ENCODE peak calls at places on chromosomes 16 and 17, in ten cellular contexts. One of them, this sample, is unnamed.

GRCh38 chr16:4677994-4678393 is 15.4 kb upstream of the NUDT16L1 start:
- DNase-seq in heart right ventricle: no peak
- DNase-seq in A549: no peak
- DNase-seq in H9: no peak
- DNase-seq in heart left ventricle: no peak
- DNase-seq in SIG-M5: no peak
- DNase-seq in NT2/D1: no peak
- DNase-seq in stimulated activated CD4-positive, alpha-beta T cell treated with anti-CD3 and anti-CD28 coated beads, Interleukin-15, amount 100 ng/mL, for 1 hour: no peak
- DNase-seq in pons: no peak
- DNase-seq in sciatic nerve: no peak
- DNase-seq in this sample: no peak

GRCh38 chr17:75742337-75742736 is 21.1 kb downstream of the ITGB4 start:
- DNase-seq in heart right ventricle: no peak
- DNase-seq in pons: no peak
- DNase-seq in NT2/D1: no peak
- DNase-seq in sciatic nerve: no peak
- DNase-seq in heart left ventricle: no peak
- DNase-seq in stimulated activated CD4-positive, alpha-beta T cell treated with anti-CD3 and anti-CD28 coated beads, Interleukin-15, amount 100 ng/mL, for 1 hour: no peak
- DNase-seq in H9: no peak
- DNase-seq in SIG-M5: no peak
- DNase-seq in A549: no peak
- DNase-seq in this sample: no peak

GRCh38 chr16:52497067-52497816 is 49.7 kb downstream of the TOX3 start:
- DNase-seq in pons: peak; percentile 69
- DNase-seq in A549: no peak
- DNase-seq in heart right ventricle: no peak
- DNase-seq in stimulated activated CD4-positive, alpha-beta T cell treated with anti-CD3 and anti-CD28 coated beads, Interleukin-15, amount 100 ng/mL, for 1 hour: no peak
- DNase-seq in SIG-M5: no peak
- DNase-seq in H9: no peak
- DNase-seq in heart left ventricle: no peak
- DNase-seq in NT2/D1: no peak
- DNase-seq in sciatic nerve: no peak
- DNase-seq in this sample: no peak

GRCh38 chr16:49776085-49776501 is 79.8 kb downstream of the ZNF423 start:
- DNase-seq in A549: no peak
- DNase-seq in sciatic nerve: no peak
- DNase-seq in heart left ventricle: peak; percentile 59
- DNase-seq in SIG-M5: no peak
- DNase-seq in H9: peak; percentile 84
- DNase-seq in pons: no peak
- DNase-seq in heart right ventricle: peak; percentile 62
- DNase-seq in stimulated activated CD4-positive, alpha-beta T cell treated with anti-CD3 and anti-CD28 coated beads, Interleukin-15, amount 100 ng/mL, for 1 hour: no peak
- DNase-seq in NT2/D1: peak; percentile 30
- DNase-seq in this sample: no peak

GRCh38 chr16:57307365-57307764 is 22.9 kb upstream of the PLLP start:
- DNase-seq in SIG-M5: no peak
- DNase-seq in NT2/D1: no peak
- DNase-seq in stimulated activated CD4-positive, alpha-beta T cell treated with anti-CD3 and anti-CD28 coated beads, Interleukin-15, amount 100 ng/mL, for 1 hour: no peak
- DNase-seq in A549: no peak
- DNase-seq in pons: no peak
- DNase-seq in sciatic nerve: peak; percentile 15
- DNase-seq in heart right ventricle: no peak
- DNase-seq in heart left ventricle: peak; percentile 11
- DNase-seq in H9: no peak
- DNase-seq in this sample: no peak

GRCh38 chr16:70661918-70662641 is 15.7 kb downstream of the IL34 start:
- DNase-seq in stimulated activated CD4-positive, alpha-beta T cell treated with anti-CD3 and anti-CD28 coated beads, Interleukin-15, amount 100 ng/mL, for 1 hour: no peak
- DNase-seq in SIG-M5: no peak
- DNase-seq in H9: no peak
- DNase-seq in heart left ventricle: peak; percentile 36
- DNase-seq in sciatic nerve: peak; percentile 63
- DNase-seq in heart right ventricle: no peak
- DNase-seq in pons: no peak
- DNase-seq in A549: no peak
- DNase-seq in NT2/D1: no peak
- DNase-seq in this sample: no peak

GRCh38 chr17:78766743-78767294 is 15.3 kb downstream of the CYTH1 start:
- DNase-seq in H9: no peak
- DNase-seq in heart right ventricle: no peak
- DNase-seq in sciatic nerve: no peak
- DNase-seq in A549: no peak
- DNase-seq in stimulated activated CD4-positive, alpha-beta T cell treated with anti-CD3 and anti-CD28 coated beads, Interleukin-15, amount 100 ng/mL, for 1 hour: no peak
- DNase-seq in pons: peak; percentile 28
- DNase-seq in SIG-M5: no peak
- DNase-seq in NT2/D1: no peak
- DNase-seq in heart left ventricle: no peak
- DNase-seq in this sample: no peak

GRCh38 chr16:3068486-3068885 is 3.0 kb downstream of the IL32 start:
- DNase-seq in pons: no peak
- DNase-seq in SIG-M5: no peak
- DNase-seq in sciatic nerve: no peak
- DNase-seq in NT2/D1: no peak
- DNase-seq in heart left ventricle: no peak
- DNase-seq in stimulated activated CD4-positive, alpha-beta T cell treated with anti-CD3 and anti-CD28 coated beads, Interleukin-15, amount 100 ng/mL, for 1 hour: no peak
- DNase-seq in heart right ventricle: no peak
- DNase-seq in H9: no peak
- DNase-seq in A549: no peak
- DNase-seq in this sample: no peak

GRCh38 chr16:87392823-87393679 is 915 bp downstream of the MAP1LC3B start:
- DNase-seq in SIG-M5: no peak
- DNase-seq in NT2/D1: no peak
- DNase-seq in heart left ventricle: peak; percentile 47
- DNase-seq in heart right ventricle: peak; percentile 46
- DNase-seq in H9: peak; percentile 50
- DNase-seq in A549: peak; percentile 41
- DNase-seq in pons: peak; percentile 57
- DNase-seq in stimulated activated CD4-positive, alpha-beta T cell treated with anti-CD3 and anti-CD28 coated beads, Interleukin-15, amount 100 ng/mL, for 1 hour: no peak
- DNase-seq in sciatic nerve: peak; percentile 78
- DNase-seq in this sample: no peak

GRCh38 chr17:81821603-81822311 is 11.3 kb downstream of the MCRIP1 start:
- DNase-seq in NT2/D1: no peak
- DNase-seq in heart right ventricle: peak; percentile 85
- DNase-seq in sciatic nerve: peak; percentile 78
- DNase-seq in A549: peak; percentile 93
- DNase-seq in pons: no peak
- DNase-seq in stimulated activated CD4-positive, alpha-beta T cell treated with anti-CD3 and anti-CD28 coated beads, Interleukin-15, amount 100 ng/mL, for 1 hour: no peak
- DNase-seq in SIG-M5: no peak
- DNase-seq in heart left ventricle: peak; percentile 85
- DNase-seq in H9: peak; percentile 79
- DNase-seq in this sample: no peak

GRCh38 chr16:3774156-3774767 is 56.9 kb upstream of the TRAP1 start:
- DNase-seq in pons: peak; percentile 56
- DNase-seq in NT2/D1: no peak
- DNase-seq in stimulated activated CD4-positive, alpha-beta T cell treated with anti-CD3 and anti-CD28 coated beads, Interleukin-15, amount 100 ng/mL, for 1 hour: no peak
- DNase-seq in heart left ventricle: peak; percentile 67
- DNase-seq in heart right ventricle: peak; percentile 52
- DNase-seq in SIG-M5: no peak
- DNase-seq in sciatic nerve: peak; percentile 67
- DNase-seq in A549: no peak
- DNase-seq in H9: no peak
- DNase-seq in this sample: no peak

GRCh38 chr17:81621494-81622230 is 15.2 kb downstream of the NPLOC4 start:
- DNase-seq in A549: no peak
- DNase-seq in pons: peak; percentile 29
- DNase-seq in SIG-M5: no peak
- DNase-seq in NT2/D1: no peak
- DNase-seq in heart right ventricle: no peak
- DNase-seq in sciatic nerve: no peak
- DNase-seq in stimulated activated CD4-positive, alpha-beta T cell treated with anti-CD3 and anti-CD28 coated beads, Interleukin-15, amount 100 ng/mL, for 1 hour: no peak
- DNase-seq in heart left ventricle: no peak
- DNase-seq in H9: no peak
- DNase-seq in this sample: no peak

GRCh38 chr17:32350662-32351418 is 883 bp downstream of the ZNF207 start:
- DNase-seq in sciatic nerve: no peak
- DNase-seq in stimulated activated CD4-positive, alpha-beta T cell treated with anti-CD3 and anti-CD28 coated beads, Interleukin-15, amount 100 ng/mL, for 1 hour: no peak
- DNase-seq in heart left ventricle: peak; percentile 35
- DNase-seq in H9: no peak
- DNase-seq in NT2/D1: no peak
- DNase-seq in heart right ventricle: no peak
- DNase-seq in pons: peak; percentile 44
- DNase-seq in A549: no peak
- DNase-seq in SIG-M5: no peak
- DNase-seq in this sample: no peak

GRCh38 chr17:73535746-73536145 is 108.5 kb downstream of the SDK2 start:
- DNase-seq in stimulated activated CD4-positive, alpha-beta T cell treated with anti-CD3 and anti-CD28 coated beads, Interleukin-15, amount 100 ng/mL, for 1 hour: no peak
- DNase-seq in heart right ventricle: no peak
- DNase-seq in A549: no peak
- DNase-seq in H9: no peak
- DNase-seq in sciatic nerve: no peak
- DNase-seq in NT2/D1: no peak
- DNase-seq in heart left ventricle: no peak
- DNase-seq in pons: no peak
- DNase-seq in SIG-M5: no peak
- DNase-seq in this sample: no peak

GRCh38 chr17:3956558-3956957 is 7.7 kb downstream of the ATP2A3 start:
- DNase-seq in A549: no peak
- DNase-seq in stimulated activated CD4-positive, alpha-beta T cell treated with anti-CD3 and anti-CD28 coated beads, Interleukin-15, amount 100 ng/mL, for 1 hour: no peak
- DNase-seq in NT2/D1: no peak
- DNase-seq in pons: no peak
- DNase-seq in SIG-M5: no peak
- DNase-seq in heart left ventricle: no peak
- DNase-seq in heart right ventricle: no peak
- DNase-seq in H9: no peak
- DNase-seq in sciatic nerve: no peak
- DNase-seq in this sample: no peak

GRCh38 chr17:8746501-8747236 is 2.0 kb upstream of the CCDC42 start:
- DNase-seq in pons: no peak
- DNase-seq in NT2/D1: no peak
- DNase-seq in A549: peak; percentile 39
- DNase-seq in SIG-M5: no peak
- DNase-seq in sciatic nerve: no peak
- DNase-seq in stimulated activated CD4-positive, alpha-beta T cell treated with anti-CD3 and anti-CD28 coated beads, Interleukin-15, amount 100 ng/mL, for 1 hour: no peak
- DNase-seq in heart right ventricle: no peak
- DNase-seq in H9: peak; percentile 23
- DNase-seq in heart left ventricle: no peak
- DNase-seq in this sample: peak; percentile 30

GRCh38 chr17:49977463-49978389 is 8.7 kb downstream of the DLX4 start:
- DNase-seq in pons: no peak
- DNase-seq in SIG-M5: no peak
- DNase-seq in heart right ventricle: no peak
- DNase-seq in A549: no peak
- DNase-seq in NT2/D1: no peak
- DNase-seq in stimulated activated CD4-positive, alpha-beta T cell treated with anti-CD3 and anti-CD28 coated beads, Interleukin-15, amount 100 ng/mL, for 1 hour: no peak
- DNase-seq in sciatic nerve: no peak
- DNase-seq in heart left ventricle: no peak
- DNase-seq in H9: peak; percentile 64
- DNase-seq in this sample: no peak

GRCh38 chr17:32852811-32853210 is 24.1 kb downstream of the MYO1D start:
- DNase-seq in heart left ventricle: no peak
- DNase-seq in sciatic nerve: no peak
- DNase-seq in SIG-M5: no peak
- DNase-seq in pons: no peak
- DNase-seq in NT2/D1: no peak
- DNase-seq in stimulated activated CD4-positive, alpha-beta T cell treated with anti-CD3 and anti-CD28 coated beads, Interleukin-15, amount 100 ng/mL, for 1 hour: no peak
- DNase-seq in heart right ventricle: no peak
- DNase-seq in A549: no peak
- DNase-seq in H9: no peak
- DNase-seq in this sample: no peak

GRCh38 chr17:45311762-45312476 is 4.9 kb downstream of the MAP3K14 start:
- DNase-seq in pons: peak; percentile 46
- DNase-seq in SIG-M5: no peak
- DNase-seq in heart right ventricle: peak; percentile 55
- DNase-seq in stimulated activated CD4-positive, alpha-beta T cell treated with anti-CD3 and anti-CD28 coated beads, Interleukin-15, amount 100 ng/mL, for 1 hour: peak; percentile 45
- DNase-seq in NT2/D1: no peak
- DNase-seq in A549: peak; percentile 62
- DNase-seq in H9: no peak
- DNase-seq in heart left ventricle: peak; percentile 56
- DNase-seq in sciatic nerve: no peak
- DNase-seq in this sample: peak; percentile 50

GRCh38 chr16:15856901-15857778 is at the start of gene MYH11:
- DNase-seq in sciatic nerve: no peak
- DNase-seq in A549: no peak
- DNase-seq in SIG-M5: no peak
- DNase-seq in heart left ventricle: no peak
- DNase-seq in pons: no peak
- DNase-seq in stimulated activated CD4-positive, alpha-beta T cell treated with anti-CD3 and anti-CD28 coated beads, Interleukin-15, amount 100 ng/mL, for 1 hour: no peak
- DNase-seq in heart right ventricle: peak; percentile 15
- DNase-seq in NT2/D1: peak; percentile 25
- DNase-seq in H9: peak; percentile 73
- DNase-seq in this sample: no peak

GRCh38 chr16:72415379-72415778 is 243.4 kb upstream of the PMFBP1 start:
- DNase-seq in heart right ventricle: no peak
- DNase-seq in sciatic nerve: no peak
- DNase-seq in NT2/D1: no peak
- DNase-seq in pons: no peak
- DNase-seq in heart left ventricle: no peak
- DNase-seq in stimulated activated CD4-positive, alpha-beta T cell treated with anti-CD3 and anti-CD28 coated beads, Interleukin-15, amount 100 ng/mL, for 1 hour: no peak
- DNase-seq in A549: no peak
- DNase-seq in H9: no peak
- DNase-seq in SIG-M5: no peak
- DNase-seq in this sample: no peak

GRCh38 chr17:28551421-28552186 is 820 bp downstream of the UNC119 start:
- DNase-seq in NT2/D1: no peak
- DNase-seq in heart right ventricle: no peak
- DNase-seq in A549: no peak
- DNase-seq in stimulated activated CD4-positive, alpha-beta T cell treated with anti-CD3 and anti-CD28 coated beads, Interleukin-15, amount 100 ng/mL, for 1 hour: no peak
- DNase-seq in sciatic nerve: no peak
- DNase-seq in H9: no peak
- DNase-seq in heart left ventricle: no peak
- DNase-seq in SIG-M5: no peak
- DNase-seq in pons: no peak
- DNase-seq in this sample: no peak

GRCh38 chr16:72932050-72932449 is 115.9 kb downstream of the ZFHX3 start:
- DNase-seq in pons: no peak
- DNase-seq in stimulated activated CD4-positive, alpha-beta T cell treated with anti-CD3 and anti-CD28 coated beads, Interleukin-15, amount 100 ng/mL, for 1 hour: no peak
- DNase-seq in NT2/D1: no peak
- DNase-seq in A549: no peak
- DNase-seq in heart right ventricle: no peak
- DNase-seq in H9: no peak
- DNase-seq in heart left ventricle: no peak
- DNase-seq in SIG-M5: no peak
- DNase-seq in sciatic nerve: no peak
- DNase-seq in this sample: no peak

GRCh38 chr17:5644065-5644464 is 59.8 kb upstream of the NLRP1 start:
- DNase-seq in stimulated activated CD4-positive, alpha-beta T cell treated with anti-CD3 and anti-CD28 coated beads, Interleukin-15, amount 100 ng/mL, for 1 hour: no peak
- DNase-seq in A549: no peak
- DNase-seq in heart left ventricle: no peak
- DNase-seq in pons: peak; percentile 45
- DNase-seq in SIG-M5: no peak
- DNase-seq in NT2/D1: no peak
- DNase-seq in H9: no peak
- DNase-seq in sciatic nerve: no peak
- DNase-seq in heart right ventricle: no peak
- DNase-seq in this sample: no peak

GRCh38 chr17:29835438-29836351 is 94.3 kb downstream of the SSH2 start:
- DNase-seq in pons: no peak
- DNase-seq in stimulated activated CD4-positive, alpha-beta T cell treated with anti-CD3 and anti-CD28 coated beads, Interleukin-15, amount 100 ng/mL, for 1 hour: no peak
- DNase-seq in NT2/D1: no peak
- DNase-seq in A549: no peak
- DNase-seq in sciatic nerve: no peak
- DNase-seq in SIG-M5: no peak
- DNase-seq in H9: no peak
- DNase-seq in heart right ventricle: no peak
- DNase-seq in heart left ventricle: no peak
- DNase-seq in this sample: no peak

GRCh38 chr17:27762527-27763305 is 37.6 kb downstream of the NOS2 start:
- DNase-seq in stimulated activated CD4-positive, alpha-beta T cell treated with anti-CD3 and anti-CD28 coated beads, Interleukin-15, amount 100 ng/mL, for 1 hour: no peak
- DNase-seq in pons: no peak
- DNase-seq in H9: peak; percentile 67
- DNase-seq in heart right ventricle: no peak
- DNase-seq in NT2/D1: no peak
- DNase-seq in heart left ventricle: no peak
- DNase-seq in SIG-M5: no peak
- DNase-seq in A549: no peak
- DNase-seq in sciatic nerve: no peak
- DNase-seq in this sample: no peak

GRCh38 chr17:8153550-8153956 is 1.3 kb upstream of the PER1 start:
- DNase-seq in heart right ventricle: peak; percentile 59
- DNase-seq in H9: peak; percentile 55
- DNase-seq in sciatic nerve: peak; percentile 85
- DNase-seq in SIG-M5: no peak
- DNase-seq in heart left ventricle: peak; percentile 85
- DNase-seq in NT2/D1: no peak
- DNase-seq in stimulated activated CD4-positive, alpha-beta T cell treated with anti-CD3 and anti-CD28 coated beads, Interleukin-15, amount 100 ng/mL, for 1 hour: no peak
- DNase-seq in pons: peak; percentile 79
- DNase-seq in A549: peak; percentile 87
- DNase-seq in this sample: no peak

GRCh38 chr17:58316260-58316960 is 12.2 kb downstream of the TSPOAP1 start:
- DNase-seq in pons: no peak
- DNase-seq in sciatic nerve: peak; percentile 25
- DNase-seq in NT2/D1: no peak
- DNase-seq in stimulated activated CD4-positive, alpha-beta T cell treated with anti-CD3 and anti-CD28 coated beads, Interleukin-15, amount 100 ng/mL, for 1 hour: no peak
- DNase-seq in heart right ventricle: no peak
- DNase-seq in SIG-M5: no peak
- DNase-seq in A549: no peak
- DNase-seq in heart left ventricle: peak; percentile 9
- DNase-seq in H9: peak; percentile 25
- DNase-seq in this sample: no peak

This sample was measured in GM12891.